ENCODE peak calls at places on chromosomes 2 and 18, in four cellular contexts. E, I, J and H are unnamed samples.

GRCh38 chr2:48219555-48220436 is 310.2 kb upstream of the STON1 start:
- DNase-seq in I (peak; percentile 53), J (no peak), E (peak; percentile 91), H (no peak)

GRCh38 chr18:5463836-5464235 is 80.0 kb downstream of the EPB41L3 start:
- DNase-seq in E (no peak), I (no peak), J (no peak), H (no peak)

GRCh38 chr2:121505005-121505404 is 25.7 kb upstream of the RNU4ATAC start:
- DNase-seq in I (no peak), J (peak; percentile 13), E (no peak), H (no peak)

GRCh38 chr2:1605659-1606400 is 138.5 kb downstream of the PXDN start:
- DNase-seq in J (peak; percentile 27), I (no peak), E (no peak), H (no peak)

GRCh38 chr2:102698369-102699111 is 63.3 kb upstream of the TMEM182 start:
- DNase-seq in I (peak; percentile 91), J (no peak), E (no peak), H (peak; percentile 75)

GRCh38 chr2:85310330-85310729 is 17.5 kb downstream of the TGOLN2 start:
- DNase-seq in I (no peak), E (no peak), J (no peak), H (no peak)

GRCh38 chr2:208015475-208015874 is 9.9 kb downstream of the PLEKHM3 start:
- DNase-seq in I (no peak), J (no peak), E (peak; percentile 84), H (no peak)

GRCh38 chr2:230958803-230959756 is 34.0 kb upstream of the GPR55 start:
- DNase-seq in J (no peak), I (no peak), E (no peak), H (no peak)

GRCh38 chr2:117771969-117772630 is 42.4 kb upstream of the DDX18 start:
- DNase-seq in I (no peak), E (peak; percentile 31), J (no peak), H (no peak)

GRCh38 chr2:62660582-62661262 is 44.8 kb upstream of the EHBP1 start:
- DNase-seq in J (no peak), E (no peak), I (no peak), H (no peak)

GRCh38 chr2:224885836-224886547 is 156.3 kb downstream of the DOCK10 start:
- DNase-seq in J (peak; percentile 21), E (no peak), I (no peak), H (no peak)

GRCh38 chr2:45992021-45992745 is 305.0 kb upstream of the EPAS1 start:
- DNase-seq in I (peak; percentile 73), E (peak; percentile 95), J (peak; percentile 30), H (peak; percentile 77)

GRCh38 chr2:224171226-224171625 is 132.1 kb upstream of the SERPINE2 start:
- DNase-seq in I (peak; percentile 86), J (no peak), E (no peak), H (peak; percentile 41)

GRCh38 chr2:241950413-241950863 is 80.9 kb downstream of the RTP5 start:
- DNase-seq in I (peak; percentile 43), J (no peak), E (no peak), H (no peak)

GRCh38 chr2:55926246-55926645 is 2.7 kb upstream of the EFEMP1 start:
- DNase-seq in E (no peak), J (no peak), I (no peak), H (no peak)

GRCh38 chr18:63267990-63268721 is 51.4 kb downstream of the BCL2 start:
- DNase-seq in E (no peak), I (no peak), J (no peak), H (no peak)

GRCh38 chr2:188979119-188979729 is 5.1 kb downstream of the COL3A1 start:
- DNase-seq in J (no peak), I (no peak), E (no peak), H (no peak)

GRCh38 chr2:62176771-62177170 is 19.1 kb upstream of the B3GNT2 start:
- DNase-seq in E (no peak), J (no peak), I (no peak), H (no peak)

DNA sequence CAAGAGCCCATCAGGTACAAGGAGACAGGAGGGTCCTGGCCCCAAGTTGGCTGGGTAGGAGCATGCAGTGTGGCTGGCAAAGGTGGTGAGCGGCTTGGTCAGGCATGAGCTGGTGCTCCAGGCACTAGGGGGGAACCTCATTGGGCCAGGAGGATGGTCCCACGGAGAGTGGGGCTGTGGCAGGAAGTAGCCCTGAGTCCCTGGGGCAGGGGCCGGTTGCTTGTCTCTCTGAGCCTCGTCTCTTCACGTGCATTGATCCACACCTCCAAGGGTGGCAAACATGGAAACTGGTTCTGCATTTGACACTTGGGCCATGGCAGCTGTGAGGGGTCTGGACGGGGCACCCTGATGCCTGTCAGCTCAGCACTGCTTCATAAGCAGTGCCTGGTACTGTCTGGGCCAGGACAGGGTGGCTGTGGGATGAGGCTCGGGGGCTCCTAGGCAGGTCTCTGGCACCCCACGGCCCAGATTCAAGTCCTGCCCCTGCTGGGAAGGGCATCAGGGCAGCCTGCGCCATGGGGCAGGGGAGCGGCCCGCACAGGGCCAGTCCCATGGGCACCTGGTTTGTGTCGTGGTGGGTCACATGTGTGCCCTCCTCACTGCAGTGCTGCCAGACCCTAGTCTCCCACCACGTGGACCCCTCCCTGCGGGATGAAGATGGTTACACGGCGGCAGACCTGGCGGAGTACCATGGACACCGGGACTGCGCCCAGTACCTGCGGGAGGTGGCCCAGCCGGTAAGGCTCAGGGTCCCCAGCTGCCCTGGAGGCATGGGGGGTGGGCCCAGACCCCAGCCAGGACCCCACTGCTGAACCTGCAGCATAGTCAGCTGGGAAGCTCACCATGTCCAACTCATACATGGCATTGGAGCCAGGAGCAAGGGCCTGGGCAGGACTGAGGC is 16.4 kb downstream of the ESPNL start:
- DNase-seq in J (no peak), E (no peak), I (no peak), H (no peak)
- TF ChIP-seq POLR2A in J (no peak), E (no peak), I (no peak), H (no peak)

DNA sequence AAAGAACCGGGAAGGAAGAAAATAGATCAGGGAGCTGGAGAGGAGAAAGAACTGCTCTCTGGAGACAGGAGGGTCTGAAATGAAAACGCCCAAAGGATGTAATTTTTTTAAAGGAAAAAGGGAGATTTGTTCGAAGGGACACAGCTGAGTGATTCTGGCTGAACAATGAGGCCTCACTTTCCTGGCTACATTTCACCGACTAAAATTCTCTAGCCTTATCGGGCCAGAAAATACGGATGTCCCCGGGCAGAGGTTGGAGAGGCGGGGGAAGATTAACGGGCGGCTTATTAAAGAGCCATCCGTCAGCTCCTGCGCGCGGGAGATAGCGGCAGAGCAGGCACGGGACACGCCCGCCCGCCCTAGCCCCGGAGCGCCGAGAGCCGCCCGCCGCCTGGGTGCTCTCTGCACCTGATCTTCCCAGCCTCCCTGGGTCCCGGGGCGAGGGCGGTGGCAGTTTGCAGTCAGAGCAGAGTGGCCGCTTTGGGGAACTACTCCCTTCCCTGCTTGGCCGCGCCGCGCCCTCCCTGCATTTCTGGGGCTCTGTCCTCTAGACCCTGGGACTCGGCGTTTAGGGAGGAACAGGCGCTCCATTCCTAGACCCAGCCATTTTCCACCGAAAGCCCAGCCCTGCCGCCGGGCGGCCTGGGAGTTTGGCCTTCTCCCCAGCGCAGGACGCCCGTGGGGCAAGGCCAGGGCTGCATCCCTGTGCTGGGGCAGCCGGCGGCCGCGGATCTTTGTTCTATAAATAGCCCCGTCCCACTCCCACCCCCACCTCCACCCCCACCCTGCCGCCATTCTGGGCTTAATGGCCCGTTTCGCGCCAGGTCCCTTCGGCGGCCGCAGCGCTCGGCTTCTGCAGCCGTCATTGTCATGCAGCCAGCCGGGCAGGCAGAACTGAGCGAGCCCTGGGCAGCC is 6.5 kb downstream of the GAD1 start:
- DNase-seq in I (no peak), J (no peak), E (no peak), H (no peak)
- TF ChIP-seq POLR2A in I (no peak), J (no peak), E (no peak), H (no peak)

DNA sequence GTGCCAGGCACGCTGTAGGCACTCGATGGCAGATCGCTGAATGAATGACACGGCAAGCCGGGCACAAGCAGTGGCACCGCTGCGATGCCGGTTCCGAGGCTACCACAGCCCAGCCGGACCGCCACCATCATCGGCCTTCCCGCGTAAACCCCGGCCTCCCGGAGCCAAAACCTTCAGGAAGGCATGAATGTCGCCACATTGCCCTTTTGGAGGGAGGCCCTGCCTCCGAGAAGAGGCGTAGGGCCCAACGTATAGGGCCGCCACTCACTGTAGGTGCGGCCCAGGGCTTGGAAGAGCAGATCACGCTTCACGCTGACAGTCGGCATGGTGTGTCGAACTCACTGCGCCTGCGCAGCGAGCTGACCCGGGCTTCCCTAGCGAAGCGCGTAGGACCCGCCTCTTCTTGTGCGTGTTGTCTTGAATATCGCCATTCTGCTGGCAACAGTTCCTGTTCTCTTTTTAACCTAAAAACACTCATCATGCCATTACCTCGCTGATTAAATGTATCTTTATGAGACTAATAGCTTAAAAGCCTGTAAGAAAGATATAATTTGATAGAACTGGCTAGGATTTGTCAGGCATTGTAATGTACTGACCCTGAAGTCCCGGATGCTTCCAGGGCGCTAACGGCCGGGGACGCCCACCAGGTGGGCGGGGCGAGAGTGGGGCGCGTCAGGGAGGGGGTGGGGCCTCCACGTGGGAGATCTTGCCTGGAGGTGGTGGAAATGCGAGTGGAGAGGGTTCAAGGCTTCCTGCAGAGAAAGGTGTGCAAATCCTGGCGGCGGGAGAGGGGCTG is at the start of gene FARSB:
- DNase-seq in I (peak; percentile 98), J (peak; percentile 80), E (peak; percentile 95), H (peak; percentile 95)
- TF ChIP-seq POLR2A in I (peak; percentile 57), J (peak; percentile 93), E (peak; percentile 85), H (peak; percentile 76)

DNA sequence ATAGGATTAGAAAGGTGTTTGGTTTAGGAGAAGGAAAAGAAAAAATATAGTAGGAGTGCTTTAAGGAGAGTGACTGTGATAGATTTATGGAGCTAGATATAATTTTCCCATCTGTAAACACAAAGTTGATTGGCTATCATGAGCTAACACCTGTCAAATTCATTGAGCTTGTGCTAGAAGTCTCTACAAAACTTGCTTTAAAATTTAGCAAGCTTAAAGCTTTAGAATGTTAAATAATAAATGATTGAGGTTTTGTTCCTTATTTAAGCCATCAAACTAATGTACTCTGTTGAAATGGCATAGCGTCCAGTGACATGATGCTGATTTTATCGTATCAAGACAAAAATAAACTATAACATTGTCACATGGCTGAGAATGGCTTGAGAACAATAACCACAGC is 1497.4 kb upstream of the DDX18 start:
- DNase-seq in I (no peak), E (no peak), J (no peak), H (no peak)
- TF ChIP-seq POLR2A in I (no peak), E (no peak), J (no peak), H (no peak)

DNA sequence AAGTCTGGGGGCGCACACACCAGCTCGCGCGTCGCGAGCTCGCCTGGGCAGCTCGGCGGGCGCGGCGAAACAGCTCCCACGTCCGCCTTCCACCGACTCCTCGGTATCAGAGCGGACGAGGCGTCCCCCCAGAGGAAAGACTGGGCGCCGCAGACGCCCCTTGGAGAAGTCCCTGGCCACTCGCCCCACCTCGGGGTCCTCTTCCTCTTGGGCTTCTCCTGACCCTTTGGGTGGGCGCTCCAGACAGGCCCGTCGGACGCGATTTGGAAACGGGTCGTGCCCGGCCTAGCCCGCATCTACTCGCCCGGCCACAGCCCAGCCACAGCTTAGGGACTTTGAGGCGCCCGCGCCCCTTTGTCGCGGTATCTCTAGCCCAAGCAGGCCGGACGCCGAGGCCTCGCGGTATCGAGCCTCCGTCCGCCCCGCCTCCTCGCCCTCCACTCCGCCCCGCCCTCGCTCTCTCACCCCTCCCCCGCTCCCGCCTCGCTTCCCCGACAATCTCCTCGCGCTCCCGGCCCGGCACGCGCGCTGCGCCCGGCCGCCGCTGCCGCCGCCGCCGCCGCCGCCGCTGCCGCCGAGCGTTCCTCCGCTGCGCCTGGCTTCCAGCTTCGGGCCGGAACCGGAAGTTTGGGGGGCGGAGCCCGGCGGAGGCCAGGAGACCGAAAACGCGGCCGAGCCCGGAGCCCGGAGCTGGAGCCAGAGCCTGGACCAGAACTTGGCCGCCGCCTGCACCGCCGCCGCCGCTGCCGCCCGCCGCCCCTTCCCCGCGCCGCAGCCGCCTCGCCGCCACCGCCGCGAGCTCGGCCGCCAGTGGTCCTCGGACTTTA is 752 bp upstream of the ACVR2A start:
- DNase-seq in J (peak; percentile 87), I (peak; percentile 95), E (peak; percentile 82), H (peak; percentile 93)
- TF ChIP-seq POLR2A in J (peak; percentile 64), I (peak; percentile 41), E (peak; percentile 86), H (peak; percentile 73)